ENCODE peak calls at places on chromosomes 5 and 9, in six cellular contexts. R, S, Q, H, U and G are unnamed samples.
A peak's percentile ranks its signal among the peaks of the same experiment; 100 is the strongest.

GRCh38 chr5:148125641-148126040 is 42.7 kb upstream of the SPINK14 start:
- DNase-seq in U (no peak), H (peak; percentile 5), S (peak; percentile 8), R (peak; percentile 11), Q (no peak), G (peak; percentile 14)

GRCh38 chr5:178145965-178146820 is 7.5 kb downstream of the NHP2 start:
- DNase-seq in Q (peak; percentile 64), H (peak; percentile 50), R (peak; percentile 75), U (no peak), S (peak; percentile 66), G (peak; percentile 61)

GRCh38 chr5:61168951-61169350 is 6.7 kb upstream of the SMIM15 start:
- DNase-seq in H (no peak), U (no peak), R (no peak), Q (no peak), S (no peak), G (no peak)

GRCh38 chr5:143889986-143890385 is 78.0 kb downstream of the HMHB1 start:
- DNase-seq in H (no peak), Q (no peak), R (no peak), S (no peak), U (no peak), G (no peak)

GRCh38 chr9:119282476-119283117 is 86.6 kb downstream of the BRINP1 start:
- DNase-seq in U (no peak), H (no peak), R (no peak), Q (no peak), S (no peak), G (no peak)

GRCh38 chr5:16957305-16958165 is 21.4 kb upstream of the MYO10 start:
- DNase-seq in Q (no peak), R (no peak), S (no peak), H (peak; percentile 89), U (no peak), G (no peak)

GRCh38 chr5:38466444-38467189 is 89.8 kb downstream of the LIFR start:
- DNase-seq in Q (no peak), S (no peak), H (peak; percentile 79), R (peak; percentile 63), U (no peak), G (no peak)

GRCh38 chr9:92976436-92976835 is 29.1 kb downstream of the FGD3 start:
- DNase-seq in U (no peak), S (no peak), Q (no peak), R (no peak), H (no peak), G (no peak)

GRCh38 chr9:83166369-83166768 is 103.4 kb upstream of the RASEF start:
- DNase-seq in U (no peak), Q (no peak), S (peak; percentile 6), H (no peak), R (no peak), G (no peak)

GRCh38 chr5:161098516-161098915 is 246.5 kb upstream of the ATP10B start:
- DNase-seq in U (no peak), S (no peak), R (no peak), H (no peak), Q (no peak), G (no peak)

GRCh38 chr9:120931278-120932085 is 4.9 kb upstream of the TRAF1 start:
- DNase-seq in R (no peak), S (no peak), U (peak; percentile 93), Q (no peak), H (peak; percentile 89), G (peak; percentile 70)

GRCh38 chr9:125700791-125701190 is 6.2 kb downstream of the MAPKAP1 start:
- DNase-seq in R (no peak), S (no peak), Q (no peak), U (peak; percentile 84), H (no peak), G (no peak)

GRCh38 chr9:29697011-29697410 is 2123.7 kb upstream of the C9orf72 start:
- DNase-seq in H (no peak), U (no peak), Q (no peak), S (no peak), R (no peak), G (no peak)

GRCh38 chr5:74428275-74428674 is 212.3 kb downstream of the ENC1 start:
- DNase-seq in U (no peak), R (no peak), Q (no peak), S (no peak), H (no peak), G (no peak)

GRCh38 chr5:100546041-100546440 is 10.9 kb downstream of the FAM174A start:
- DNase-seq in R (no peak), H (no peak), U (no peak), Q (no peak), S (no peak), G (no peak)

GRCh38 chr9:123724211-123724831 is 205.6 kb downstream of the DENND1A start:
- DNase-seq in Q (no peak), S (no peak), R (peak; percentile 43), U (no peak), H (peak; percentile 37), G (no peak)
- TF ChIP-seq MAX in Q (no peak), S (no peak), R (no peak), U (no peak), H (no peak), G (no peak)

GRCh38 chr5:110542949-110543348 is 183.5 kb downstream of the TMEM232 start:
- DNase-seq in H (no peak), Q (no peak), S (no peak), U (no peak), R (no peak), G (no peak)

GRCh38 chr5:110548171-110548570 is 178.3 kb downstream of the TMEM232 start:
- DNase-seq in S (no peak), R (no peak), H (no peak), U (no peak), Q (no peak), G (no peak)

GRCh38 chr5:110547495-110547894 is 179.0 kb downstream of the TMEM232 start:
- DNase-seq in H (no peak), R (no peak), U (no peak), Q (no peak), S (no peak), G (no peak)

GRCh38 chr5:110549301-110549700 is 177.2 kb downstream of the TMEM232 start:
- DNase-seq in R (no peak), Q (no peak), U (no peak), S (no peak), H (no peak), G (no peak)

GRCh38 chr5:110544603-110545002 is 181.9 kb downstream of the TMEM232 start:
- DNase-seq in Q (no peak), U (no peak), S (no peak), H (no peak), R (no peak), G (no peak)
- TF ChIP-seq MYC in Q (no peak), U (no peak), S (no peak), H (no peak), R (no peak), G (no peak)

DNA sequence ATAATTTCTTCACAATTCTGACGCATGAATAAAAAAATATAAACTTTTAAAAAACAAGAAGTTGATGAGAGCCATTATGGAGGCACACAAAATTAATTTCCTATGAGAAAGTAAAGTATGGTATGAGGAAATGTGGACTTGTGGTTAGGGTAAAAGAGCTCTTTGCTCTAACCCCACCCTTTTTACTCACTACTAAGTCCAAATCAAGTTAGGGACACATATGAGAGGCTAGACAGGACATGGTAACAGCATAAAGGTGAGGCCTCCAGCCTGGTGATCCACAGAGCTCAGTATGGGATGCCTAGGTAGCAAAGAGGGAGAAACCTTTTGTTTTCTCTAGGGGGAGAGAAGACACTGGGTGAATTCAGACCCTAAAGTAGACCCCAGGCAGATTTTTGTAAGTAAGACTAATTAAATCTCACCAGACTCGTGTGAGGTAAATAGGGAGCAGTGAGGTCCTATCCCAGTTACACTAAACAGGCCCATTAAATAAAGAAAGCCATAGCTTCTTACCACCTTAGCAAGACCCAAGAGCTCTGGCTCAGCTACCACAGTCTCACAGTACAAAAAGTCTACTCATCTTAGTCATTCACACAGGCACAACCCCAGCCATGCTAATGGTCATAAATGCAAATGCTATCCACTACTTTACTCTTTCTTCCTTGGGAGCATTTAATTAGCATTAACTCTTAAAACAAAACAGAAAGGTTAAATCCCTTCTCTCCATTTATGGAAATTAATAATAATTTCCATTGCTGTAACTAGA is 42.6 kb downstream of the MLLT3 start:
- DNase-seq in R (no peak), U (no peak), H (no peak), S (no peak), Q (no peak), G (peak; percentile 36)
- TF ChIP-seq MAX in R (no peak), U (no peak), H (no peak), S (no peak), Q (no peak), G (no peak)

GRCh38 chr5:146758898-146759297 is 119.7 kb downstream of the PPP2R2B start:
- DNase-seq in Q (no peak), R (no peak), U (no peak), H (no peak), S (no peak), G (no peak)
- TF ChIP-seq MYC in Q (no peak), R (no peak), U (no peak), H (no peak), S (no peak), G (no peak)

GRCh38 chr5:154288145-154288544 is 97.6 kb downstream of the GALNT10 start:
- DNase-seq in Q (no peak), R (no peak), H (peak; percentile 67), S (peak; percentile 16), U (no peak), G (no peak)

GRCh38 chr5:154284433-154284832 is 93.9 kb downstream of the GALNT10 start:
- DNase-seq in H (no peak), Q (no peak), S (no peak), R (no peak), U (peak; percentile 68), G (peak; percentile 11)

GRCh38 chr5:154287136-154287535 is 96.6 kb downstream of the GALNT10 start:
- DNase-seq in S (peak; percentile 80), H (peak; percentile 95), Q (no peak), U (no peak), R (peak; percentile 88), G (no peak)

GRCh38 chr5:154286557-154286956 is 96.0 kb downstream of the GALNT10 start:
- DNase-seq in R (no peak), Q (no peak), H (peak; percentile 73), U (no peak), S (peak; percentile 44), G (no peak)

DNA sequence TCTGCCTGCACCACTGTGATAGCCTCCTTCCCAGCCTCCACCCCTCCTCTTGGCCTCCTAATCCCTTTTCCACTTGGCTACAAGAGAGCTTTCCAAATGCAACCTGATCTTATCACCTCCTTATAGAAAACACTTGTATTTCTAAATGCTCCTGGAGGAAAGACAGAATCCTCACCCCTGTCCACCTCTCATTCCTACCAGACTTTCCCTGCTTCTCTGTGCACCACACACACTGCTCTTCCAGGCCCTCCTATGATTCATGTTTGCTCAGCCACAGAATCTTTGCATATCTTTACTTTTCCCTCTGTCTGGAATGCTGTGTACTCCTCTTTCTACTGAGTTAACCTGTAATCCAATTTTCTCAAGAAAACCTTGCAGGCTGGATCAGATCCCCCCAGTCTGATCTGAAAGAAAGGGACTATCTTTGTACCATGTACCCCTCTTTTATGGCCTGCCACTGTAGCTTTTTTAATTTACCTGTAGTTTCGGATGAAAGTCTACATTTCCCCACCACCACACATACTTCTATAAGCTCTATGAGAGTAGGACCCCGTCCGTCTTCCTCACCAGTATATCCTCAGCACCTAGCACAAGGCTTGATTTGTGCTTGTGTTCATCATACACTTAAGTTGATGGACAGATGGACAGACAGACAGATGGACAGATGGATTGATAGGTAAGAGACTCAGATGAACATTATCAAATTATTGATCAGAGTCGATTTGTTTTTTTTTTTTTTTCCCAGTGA is 95.3 kb downstream of the GALNT10 start:
- DNase-seq in H (peak; percentile 59), U (no peak), Q (no peak), R (peak; percentile 86), S (peak; percentile 52), G (no peak)
- TF ChIP-seq MAX in H (no peak), U (no peak), Q (no peak), R (peak; percentile 78), S (no peak), G (no peak)

GRCh38 chr9:2241461-2241874 is 226.3 kb downstream of the SMARCA2 start:
- DNase-seq in H (peak; percentile 87), Q (peak; percentile 6), U (no peak), R (peak; percentile 78), S (no peak), G (peak; percentile 48)
- TF ChIP-seq MYC in H (no peak), Q (no peak), U (no peak), R (no peak), S (no peak), G (no peak)